ENCODE peak calls at places on chromosomes 16 and 17, in seven cellular contexts. J, P, R, K, I, C and G are unnamed samples.

GRCh38 chr17:29874931-29875596 is 55.0 kb downstream of the SSH2 start:
- DNase-seq in J (no peak), P (no peak), R (no peak), K (no peak), I (no peak), C (no peak), G (no peak)

GRCh38 chr17:17768415-17769088 is 68.2 kb downstream of the SREBF1 start:
- DNase-seq in J (no peak), P (no peak), R (no peak), K (no peak), I (no peak), C (no peak), G (no peak)

GRCh38 chr16:8946544-8946943 is 17.2 kb downstream of the USP7 start:
- DNase-seq in J (no peak), P (no peak), R (no peak), K (no peak), I (no peak), C (no peak), G (no peak)

GRCh38 chr17:48588519-48588918 is 1.5 kb downstream of the HOXB3 start:
- DNase-seq in J (no peak), P (no peak), R (no peak), K (peak), I (no peak), C (peak), G (no peak)

GRCh38 chr16:972316-973002 is 1.7 kb upstream of the LMF1 start:
- DNase-seq in J (no peak), P (no peak), R (peak), K (no peak), I (no peak), C (no peak), G (no peak)

GRCh38 chr17:49633762-49634486 is 44.0 kb downstream of the SPOP start:
- DNase-seq in J (no peak), P (no peak), R (no peak), K (no peak), I (no peak), C (no peak), G (no peak)

GRCh38 chr16:57540387-57540786 is 2.1 kb upstream of the ADGRG5 start:
- DNase-seq in J (peak), P (no peak), R (peak), K (no peak), I (no peak), C (no peak), G (no peak)

GRCh38 chr17:68776451-68776850 is 175.3 kb upstream of the FAM20A start:
- DNase-seq in J (no peak), P (no peak), R (no peak), K (peak), I (no peak), C (no peak), G (no peak)

GRCh38 chr17:39740357-39741111 is 2.8 kb downstream of the GRB7 start:
- DNase-seq in J (no peak), P (peak), R (no peak), K (peak), I (no peak), C (peak), G (peak)

GRCh38 chr16:23121024-23121423 is 28.2 kb downstream of the USP31 start:
- DNase-seq in J (no peak), P (no peak), R (no peak), K (no peak), I (no peak), C (no peak), G (no peak)

GRCh38 chr17:81250286-81251090 is 11.4 kb downstream of the NDUFAF8 start:
- DNase-seq in J (no peak), P (no peak), R (no peak), K (no peak), I (no peak), C (no peak), G (no peak)

GRCh38 chr17:41492771-41493170 is 3.1 kb upstream of the KRT36 start:
- DNase-seq in J (no peak), P (no peak), R (no peak), K (peak), I (no peak), C (peak), G (no peak)

GRCh38 chr17:19614900-19615299 is 33.7 kb upstream of the ALDH3A2 start:
- DNase-seq in J (no peak), P (no peak), R (no peak), K (no peak), I (no peak), C (no peak), G (no peak)

GRCh38 chr16:83473109-83473508 is 334.7 kb upstream of the HSBP1 start:
- DNase-seq in J (peak), P (no peak), R (no peak), K (peak), I (no peak), C (peak), G (no peak)

GRCh38 chr17:81349397-81350319 is 45.6 kb upstream of the BAHCC1 start:
- DNase-seq in J (no peak), P (no peak), R (no peak), K (no peak), I (no peak), C (peak), G (peak)

GRCh38 chr17:38327936-38328335 is 15.8 kb downstream of the GPR179 start:
- DNase-seq in J (peak), P (no peak), R (no peak), K (no peak), I (no peak), C (no peak), G (no peak)

GRCh38 chr17:38329284-38329683 is 14.5 kb downstream of the GPR179 start:
- DNase-seq in J (peak), P (no peak), R (no peak), K (no peak), I (no peak), C (no peak), G (no peak)

GRCh38 chr17:38330941-38331411 is 12.8 kb downstream of the GPR179 start:
- DNase-seq in J (peak), P (no peak), R (peak), K (no peak), I (no peak), C (no peak), G (no peak)

GRCh38 chr17:38328620-38329019 is 15.1 kb downstream of the GPR179 start:
- DNase-seq in J (peak), P (no peak), R (no peak), K (no peak), I (no peak), C (no peak), G (no peak)

GRCh38 chr17:38329808-38330730 is 13.7 kb downstream of the GPR179 start:
- DNase-seq in J (peak), P (no peak), R (no peak), K (no peak), I (no peak), C (no peak), G (no peak)
- H3K27ac ChIP-seq in J (no peak), P (no peak), R (no peak), K (no peak), I (no peak), C (no peak), G (no peak)

GRCh38 chr16:18789850-18790706 is at the start of gene RPS15A:
- DNase-seq in J (peak), P (peak), R (peak), K (peak), I (peak), C (peak), G (peak)
- TF ChIP-seq CTCF in J (no peak), P (no peak), R (no peak), K (no peak), I (no peak), C (no peak), G (no peak)

GRCh38 chr17:67128700-67129099 is 84.3 kb downstream of the CACNG1 start:
- DNase-seq in J (no peak), P (no peak), R (no peak), K (peak), I (no peak), C (no peak), G (no peak)

GRCh38 chr17:67125924-67126323 is 81.6 kb downstream of the CACNG1 start:
- DNase-seq in J (no peak), P (no peak), R (no peak), K (no peak), I (no peak), C (no peak), G (no peak)

GRCh38 chr17:67126983-67127382 is 82.6 kb downstream of the CACNG1 start:
- DNase-seq in J (no peak), P (no peak), R (no peak), K (no peak), I (no peak), C (no peak), G (no peak)

GRCh38 chr17:67129283-67129682 is 84.9 kb downstream of the CACNG1 start:
- DNase-seq in J (no peak), P (no peak), R (no peak), K (peak), I (no peak), C (no peak), G (no peak)

DNA sequence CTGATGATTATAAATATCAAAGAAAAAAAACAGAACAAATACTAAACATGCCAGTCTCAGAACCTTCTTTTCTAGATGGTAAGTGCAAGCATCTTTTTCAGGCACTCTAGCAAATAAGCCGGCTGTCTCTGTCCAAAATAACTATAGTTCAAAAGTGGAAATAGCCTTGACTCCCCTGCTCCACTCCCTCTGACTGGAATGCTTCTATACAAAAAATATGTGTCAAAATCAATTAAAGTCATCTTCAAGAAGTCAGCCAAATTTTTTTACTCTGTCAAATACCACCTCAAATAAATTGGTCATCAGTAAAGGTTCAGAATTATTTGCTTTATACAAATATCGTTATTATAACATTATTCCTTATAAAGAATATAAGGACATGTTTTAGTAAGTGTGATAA is 83.6 kb downstream of the CACNG1 start:
- DNase-seq in J (no peak), P (no peak), R (no peak), K (no peak), I (no peak), C (no peak), G (no peak)
- H3K27ac ChIP-seq in J (no peak), P (no peak), R (no peak), K (no peak), I (no peak), C (no peak), G (no peak)

DNA sequence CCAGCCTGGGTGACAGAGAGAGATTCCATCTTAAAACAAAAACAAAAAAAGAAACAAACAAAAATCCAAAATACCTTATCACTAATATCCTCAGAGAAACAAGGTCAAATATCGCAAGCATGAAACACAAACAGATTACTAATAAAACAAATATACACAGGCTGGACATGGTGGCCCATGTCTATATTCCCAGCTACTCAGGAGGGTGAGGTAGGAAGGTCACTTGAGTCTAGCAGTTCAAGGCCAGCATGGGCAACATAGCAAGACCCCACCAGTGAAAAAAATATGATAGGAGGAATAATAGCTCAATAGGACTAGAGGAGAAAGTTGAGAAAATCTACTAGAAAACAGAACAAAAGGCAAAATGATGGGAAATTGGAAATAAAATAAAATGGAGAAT is 6.9 kb upstream of the ALOX15B start:
- DNase-seq in J (no peak), P (no peak), R (no peak), K (no peak), I (no peak), C (no peak), G (no peak)
- TF ChIP-seq CTCF in J (no peak), P (no peak), R (no peak), K (no peak), I (no peak), C (no peak), G (no peak)

GRCh38 chr16:81444448-81445121 is at the start of gene CMIP:
- DNase-seq in J (peak), P (peak), R (peak), K (peak), I (no peak), C (peak), G (peak)
- H3K27ac ChIP-seq in J (peak), P (peak), R (peak), K (peak), I (peak), C (peak), G (peak)

DNA sequence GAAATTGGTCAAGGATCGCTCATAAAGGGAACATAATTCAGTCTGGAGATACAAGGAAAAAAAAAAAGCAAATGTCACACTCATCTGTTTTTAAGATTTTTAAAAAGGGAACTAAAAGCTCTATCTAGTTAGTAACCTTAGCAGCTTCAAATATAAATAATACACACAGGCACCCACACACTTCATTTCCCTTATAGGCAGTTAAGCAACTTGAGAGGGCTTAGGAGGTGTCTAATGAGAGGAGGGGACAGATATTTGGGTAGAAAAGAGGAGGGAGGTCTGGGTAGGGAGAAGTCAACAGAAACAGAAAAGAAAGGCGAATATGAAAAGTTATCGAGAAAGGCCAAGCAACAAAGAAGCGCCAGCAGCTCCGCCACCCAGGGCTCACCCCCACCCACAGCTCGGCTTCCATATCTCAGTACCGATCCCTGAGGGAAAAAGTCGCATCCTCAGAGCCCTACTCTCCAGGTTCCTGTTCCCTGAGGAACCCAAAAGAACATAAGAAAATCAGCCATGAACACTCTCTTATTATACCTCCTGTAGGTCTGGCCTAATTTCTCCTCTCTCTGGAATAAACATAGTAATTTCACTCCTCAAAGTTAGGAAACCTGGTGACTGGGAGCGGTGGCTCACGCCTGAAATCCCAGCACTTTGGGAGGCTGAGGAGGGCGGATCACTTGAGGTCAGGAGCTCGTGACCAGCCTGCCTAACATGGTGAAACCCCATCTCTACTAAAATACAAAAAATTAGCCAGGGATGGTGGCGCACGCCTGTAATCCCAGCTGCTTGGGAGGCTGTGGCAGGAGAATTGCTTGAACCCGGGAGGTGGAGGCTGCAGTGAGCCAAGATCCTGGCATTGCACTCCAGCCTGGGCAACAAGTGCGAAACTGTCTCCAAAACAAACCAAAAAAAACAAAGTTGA is 69.7 kb upstream of the RCVRN start:
- DNase-seq in J (no peak), P (no peak), R (no peak), K (no peak), I (no peak), C (no peak), G (no peak)
- TF ChIP-seq CTCF in J (no peak), P (no peak), R (no peak), K (no peak), I (no peak), C (no peak), G (no peak)